ENCODE peak calls at places on chromosomes 16 and 17, in ten cellular contexts. S is lower lobe of right lung, Q is mammary epithelial cell, A is tibial nerve, V is transverse colon, W is dorsolateral prefrontal cortex, E is Panc1, U is PC-3, B is adrenal gland, C is stomach. K is an unnamed sample. For H3K27me3, the result is how much of the 10 kb centered on the place peaks cover.

GRCh38 chr16:53817117-53817516 is 113.2 kb downstream of the FTO start:
- DNase-seq in S (no peak), Q (peak), A (no peak), V (no peak), W (no peak), E (peak), U (peak), B (peak), C (no peak), K (peak)

GRCh38 chr17:1492249-1493206 is at the start of gene MYO1C:
- DNase-seq in S (no peak), Q (no peak), A (no peak), V (no peak), W (no peak), E (no peak), U (peak), B (no peak), C (no peak), K (no peak)

GRCh38 chr16:31265329-31266245 is 5.8 kb downstream of the ITGAM start:
- DNase-seq in S (no peak), Q (peak), A (no peak), V (no peak), W (no peak), E (no peak), U (peak), B (peak), C (peak), K (peak)

GRCh38 chr17:40538936-40539705 is 26.2 kb downstream of the CCR7 start:
- DNase-seq in S (no peak), Q (no peak), A (no peak), V (no peak), W (no peak), E (no peak), U (no peak), B (no peak), C (no peak), K (no peak)

GRCh38 chr16:17173134-17173729 is 297.5 kb downstream of the XYLT1 start:
- DNase-seq in S (peak), Q (peak), A (peak), V (peak), W (no peak), E (no peak), U (no peak), B (peak), C (peak), K (no peak)

GRCh38 chr17:66302761-66303626 is 581 bp downstream of the PRKCA start:
- DNase-seq in S (peak), Q (peak), A (peak), V (peak), W (peak), E (no peak), U (peak), B (peak), C (peak), K (peak)

GRCh38 chr17:2075336-2076056 is 20.6 kb downstream of the HIC1 start:
- DNase-seq in S (no peak), Q (peak), A (no peak), V (no peak), W (no peak), E (no peak), U (peak), B (no peak), C (no peak), K (peak)

GRCh38 chr17:77404812-77405581 is 264.2 kb downstream of the SEC14L1 start:
- DNase-seq in S (peak), Q (peak), A (no peak), V (peak), W (peak), E (peak), U (peak), B (no peak), C (peak), K (peak)

GRCh38 chr16:72554935-72555334 is 383.0 kb upstream of the PMFBP1 start:
- DNase-seq in S (no peak), Q (peak), A (no peak), V (no peak), W (no peak), E (no peak), U (peak), B (no peak), C (no peak), K (peak)

GRCh38 chr16:46853713-46854443 is 22.9 kb upstream of the C16orf87 start:
- DNase-seq in S (peak), Q (peak), A (peak), V (peak), W (peak), E (peak), U (peak), B (peak), C (peak), K (peak)

GRCh38 chr17:10130733-10131132 is 67.7 kb downstream of the GAS7 start:
- DNase-seq in S (no peak), Q (no peak), A (no peak), V (no peak), W (no peak), E (no peak), U (no peak), B (no peak), C (no peak), K (no peak)

GRCh38 chr17:79891113-79891730 is 52.0 kb upstream of the CBX4 start:
- DNase-seq in S (no peak), Q (no peak), A (no peak), V (no peak), W (no peak), E (no peak), U (no peak), B (no peak), C (no peak), K (no peak)

GRCh38 chr17:39979865-39980401 is 674 bp upstream of the PSMD3 start:
- DNase-seq in S (no peak), Q (peak), A (no peak), V (peak), W (peak), E (peak), U (no peak), B (no peak), C (no peak), K (peak)

GRCh38 chr17:19750835-19751234 is 2.7 kb upstream of the ALDH3A1 start:
- DNase-seq in S (no peak), Q (peak), A (no peak), V (no peak), W (no peak), E (no peak), U (peak), B (no peak), C (no peak), K (no peak)

GRCh38 chr16:67446968-67447507 is 16.1 kb downstream of the HSD11B2 start:
- DNase-seq in S (no peak), Q (no peak), A (no peak), V (no peak), W (no peak), E (no peak), U (no peak), B (no peak), C (no peak), K (no peak)

GRCh38 chr17:52477824-52478614 is 319.5 kb upstream of the CA10 start:
- DNase-seq in S (no peak), Q (no peak), A (no peak), V (peak), W (no peak), E (no peak), U (no peak), B (no peak), C (no peak), K (no peak)

GRCh38 chr17:39916918-39917317 is 1.5 kb downstream of the GSDMB start:
- DNase-seq in S (no peak), Q (no peak), A (no peak), V (no peak), W (no peak), E (no peak), U (no peak), B (no peak), C (no peak), K (peak)

GRCh38 chr16:11759997-11760396 is 17.3 kb upstream of the TXNDC11 start:
- DNase-seq in S (no peak), Q (no peak), A (no peak), V (no peak), W (no peak), E (no peak), U (no peak), B (no peak), C (no peak), K (no peak)

GRCh38 chr17:5473906-5474305 is 5.1 kb upstream of the DHX33 start:
- DNase-seq in S (no peak), Q (no peak), A (no peak), V (no peak), W (no peak), E (no peak), U (no peak), B (no peak), C (no peak), K (no peak)

GRCh38 chr16:66620419-66620775 is 15.9 kb downstream of the CMTM3 start:
- DNase-seq in S (no peak), Q (no peak), A (no peak), V (no peak), W (no peak), E (no peak), U (no peak), B (no peak), C (no peak), K (no peak)

GRCh38 chr16:67767953-67768352 is 38.4 kb downstream of the RANBP10 start:
- DNase-seq in S (no peak), Q (peak), A (no peak), V (no peak), W (no peak), E (no peak), U (peak), B (peak), C (no peak), K (peak)

GRCh38 chr17:68489919-68490318 is 22.3 kb upstream of the PRKAR1A start:
- DNase-seq in S (no peak), Q (no peak), A (no peak), V (no peak), W (no peak), E (no peak), U (no peak), B (no peak), C (no peak), K (no peak)

GRCh38 chr17:2171725-2172446 is 117.0 kb downstream of the HIC1 start:
- DNase-seq in S (peak), Q (peak), A (no peak), V (peak), W (no peak), E (no peak), U (peak), B (peak), C (peak), K (peak)

GRCh38 chr17:60599220-60599619 is 773 bp upstream of the PPM1D start:
- DNase-seq in S (no peak), Q (no peak), A (no peak), V (no peak), W (peak), E (no peak), U (no peak), B (no peak), C (no peak), K (no peak)

GRCh38 chr16:84368327-84368996 is at the start of gene ATP2C2:
- DNase-seq in S (peak), Q (peak), A (no peak), V (peak), W (no peak), E (no peak), U (peak), B (no peak), C (peak), K (no peak)

DNA sequence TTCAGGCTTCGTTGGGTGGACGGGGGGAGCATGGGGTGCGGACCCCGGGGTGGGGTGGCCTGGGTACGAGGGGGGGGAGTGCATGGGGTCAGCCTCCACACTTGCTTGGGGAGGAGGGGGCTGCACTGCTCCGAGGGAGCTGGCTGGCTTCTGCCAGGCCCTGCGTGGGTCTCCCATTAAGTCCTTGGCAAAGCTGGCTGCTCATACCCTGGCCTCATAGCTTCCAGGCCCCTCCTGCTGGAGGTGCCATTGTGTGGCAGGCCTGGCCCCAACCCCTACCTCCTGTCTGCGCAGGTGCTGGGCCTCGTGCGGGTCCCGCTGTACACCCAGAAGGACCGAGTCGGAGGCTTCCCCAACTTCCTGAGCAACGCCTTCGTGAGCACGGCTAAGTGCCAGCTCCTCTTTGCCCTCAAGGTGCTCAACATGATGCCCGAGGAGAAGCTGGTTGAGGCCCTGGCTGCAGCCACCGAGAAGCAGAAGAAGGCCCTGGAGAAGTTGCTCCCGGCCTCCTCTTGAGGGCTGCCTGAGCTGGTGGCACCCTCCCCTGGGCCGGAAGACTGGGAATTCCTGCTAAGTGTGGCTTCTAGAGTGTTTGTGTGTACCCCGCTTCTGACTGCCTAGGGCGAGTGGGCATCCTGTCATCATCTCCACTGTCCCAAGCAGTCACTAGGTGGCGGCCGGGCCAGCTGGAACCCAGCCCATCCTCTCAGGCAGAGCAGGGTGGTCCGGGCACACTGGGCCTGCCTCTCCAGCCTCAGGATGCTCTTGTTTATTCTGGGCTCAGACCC is 1.5 kb downstream of the NUDT16L1 start:
- DNase-seq in S (peak), Q (no peak), A (no peak), V (no peak), W (peak), E (no peak), U (no peak), B (peak), C (no peak), K (no peak)
- TF ChIP-seq CTCF in S (no peak), Q (no peak), A (no peak), V (no peak), W (no peak), E (no peak), U (no peak), B (no peak), C (no peak), K (peak)

GRCh38 chr16:86502856-86503748 is 7.2 kb upstream of the FOXF1 start:
- DNase-seq in S (no peak), Q (no peak), A (no peak), V (no peak), W (no peak), E (no peak), U (no peak), B (no peak), C (no peak), K (no peak)

GRCh38 chr16:86500708-86501510 is 9.4 kb upstream of the FOXF1 start:
- DNase-seq in S (no peak), Q (no peak), A (no peak), V (no peak), W (no peak), E (no peak), U (no peak), B (no peak), C (no peak), K (no peak)

GRCh38 chr16:86499889-86500707 is 10.2 kb upstream of the FOXF1 start:
- DNase-seq in S (no peak), Q (no peak), A (no peak), V (no peak), W (no peak), E (no peak), U (no peak), B (no peak), C (no peak), K (no peak)

GRCh38 chr16:86503830-86504229 is 6.5 kb upstream of the FOXF1 start:
- DNase-seq in S (no peak), Q (no peak), A (no peak), V (no peak), W (no peak), E (no peak), U (no peak), B (no peak), C (no peak), K (no peak)

GRCh38 chr16:86501989-86502855 is 8.1 kb upstream of the FOXF1 start:
- DNase-seq in S (no peak), Q (no peak), A (no peak), V (no peak), W (no peak), E (no peak), U (no peak), B (no peak), C (no peak), K (no peak)
- H3K27me3 ChIP-seq in S (half or more), Q (half or more), A (under half), V (half or more), W (half or more), E (half or more), U (half or more), B (half or more), C (half or more), K (half or more)

GRCh38 chr17:81911277-81911961 is at the start of gene PCYT2:
- DNase-seq in S (peak), Q (peak), A (peak), V (peak), W (peak), E (no peak), U (peak), B (peak), C (peak), K (peak)
- H3K27ac ChIP-seq in S (peak), Q (peak), A (peak), V (peak), W (peak), E (peak), U (peak), B (peak), C (peak), K (no peak)

DNA sequence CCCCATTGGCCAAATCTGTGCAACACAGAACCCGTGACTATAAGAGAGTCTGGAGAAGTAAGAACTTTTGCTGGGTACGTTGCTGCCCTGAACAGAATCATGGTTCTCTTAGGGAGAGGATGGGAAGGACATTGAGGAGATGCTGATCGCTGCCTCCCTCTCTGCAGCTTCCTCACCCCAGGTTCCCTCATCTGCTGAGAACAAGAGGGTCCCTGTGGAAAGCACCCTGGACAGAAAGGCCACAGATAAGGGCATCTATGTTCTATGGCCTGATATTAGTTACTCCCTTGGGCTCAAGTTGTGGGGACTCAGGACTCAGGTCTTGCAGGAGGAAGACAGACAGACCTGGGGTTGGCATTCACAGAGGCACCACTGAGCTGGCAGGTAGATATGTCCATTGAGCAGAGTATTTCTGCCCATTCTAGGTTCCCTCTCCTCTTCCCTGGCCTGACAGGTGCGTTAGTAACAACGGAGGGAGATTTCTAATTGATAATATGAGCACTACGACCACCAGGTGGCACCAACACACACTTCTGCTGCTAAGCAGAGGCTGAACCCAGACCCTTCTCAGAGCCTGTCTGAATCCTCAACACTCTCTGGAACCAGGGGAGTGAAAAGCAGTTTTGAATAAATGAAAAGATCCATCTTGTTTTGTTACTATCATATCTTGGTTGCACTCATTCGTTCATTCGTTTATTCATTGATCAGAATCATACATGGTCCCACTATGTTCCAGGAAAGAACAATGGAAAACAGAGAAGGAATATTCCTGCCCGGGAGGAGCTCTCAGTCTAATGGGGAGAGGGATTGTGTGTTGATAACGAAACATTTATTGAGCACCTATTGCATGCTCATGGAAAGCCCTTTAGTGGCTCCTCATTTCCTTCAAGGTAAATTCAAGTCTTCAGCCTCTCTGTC is 56.4 kb downstream of the SLC6A2 start:
- DNase-seq in S (peak), Q (peak), A (peak), V (peak), W (peak), E (peak), U (peak), B (peak), C (peak), K (peak)
- TF ChIP-seq CTCF in S (peak), Q (peak), A (peak), V (peak), W (peak), E (peak), U (peak), B (peak), C (peak), K (peak)